ENCODE peak calls at places on chromosome 2, in seven cellular contexts. V is Peyer's patch, F is transverse colon, E is left lung, X is MM.1S, Y is endodermal cell, K is GM23338. T is an unnamed sample.

GRCh38 chr2:198852248-198852647 is 605.5 kb downstream of the SATB2 start:
- DNase-seq in K (no peak), Y (no peak), F (no peak), X (no peak), V (no peak), E (no peak), T (no peak)

GRCh38 chr2:237540823-237541222 is 25.6 kb upstream of the PRLH start:
- DNase-seq in F (peak; percentile 74), X (no peak), V (no peak), K (no peak), Y (no peak), E (no peak), T (no peak)

GRCh38 chr2:128543036-128543435 is 224.4 kb upstream of the HS6ST1 start:
- DNase-seq in E (no peak), V (no peak), K (no peak), Y (no peak), X (no peak), F (no peak), T (no peak)

GRCh38 chr2:7792031-7792651 is 874.9 kb downstream of the RNF144A start:
- DNase-seq in E (no peak), X (no peak), Y (no peak), V (no peak), F (peak; percentile 17), K (no peak), T (no peak)

GRCh38 chr2:241857572-241858121 is 1.0 kb downstream of the PDCD1 start:
- DNase-seq in K (no peak), X (no peak), E (peak; percentile 59), F (no peak), V (no peak), Y (no peak), T (no peak)

GRCh38 chr2:150046211-150046610 is 441.3 kb downstream of the RND3 start:
- DNase-seq in V (no peak), X (no peak), E (no peak), F (no peak), K (no peak), Y (no peak), T (no peak)

GRCh38 chr2:223086360-223086981 is 34.5 kb downstream of the KCNE4 start:
- DNase-seq in K (no peak), X (no peak), E (no peak), F (no peak), Y (no peak), V (no peak), T (no peak)

GRCh38 chr2:161316686-161317085 is 8.5 kb downstream of the PSMD14 start:
- DNase-seq in V (no peak), F (no peak), Y (no peak), E (no peak), X (no peak), K (no peak), T (no peak)

GRCh38 chr2:29706171-29706690 is 215.2 kb downstream of the ALK start:
- DNase-seq in V (no peak), E (no peak), X (no peak), F (no peak), Y (no peak), K (no peak), T (no peak)

GRCh38 chr2:355773-356172 is 67.9 kb upstream of the ALKAL2 start:
- DNase-seq in X (no peak), E (no peak), V (no peak), Y (no peak), K (no peak), F (no peak), T (no peak)
- TF ChIP-seq CTCF in X (no peak), E (no peak), V (no peak), Y (no peak), K (no peak), F (no peak), T (no peak)

GRCh38 chr2:173750831-173751230 is 214.3 kb downstream of the SP3 start:
- DNase-seq in X (no peak), Y (no peak), V (no peak), K (no peak), F (no peak), E (no peak), T (no peak)
- H3K27me3 ChIP-seq in X (no peaks in the 10 kb centered on the region), Y (no peaks in the 10 kb centered on the region), V (no peaks in the 10 kb centered on the region), K (no peaks in the 10 kb centered on the region), F (no peaks in the 10 kb centered on the region), E (peaks cover 8% of the 10 kb centered on the region), T (no peaks in the 10 kb centered on the region)

DNA sequence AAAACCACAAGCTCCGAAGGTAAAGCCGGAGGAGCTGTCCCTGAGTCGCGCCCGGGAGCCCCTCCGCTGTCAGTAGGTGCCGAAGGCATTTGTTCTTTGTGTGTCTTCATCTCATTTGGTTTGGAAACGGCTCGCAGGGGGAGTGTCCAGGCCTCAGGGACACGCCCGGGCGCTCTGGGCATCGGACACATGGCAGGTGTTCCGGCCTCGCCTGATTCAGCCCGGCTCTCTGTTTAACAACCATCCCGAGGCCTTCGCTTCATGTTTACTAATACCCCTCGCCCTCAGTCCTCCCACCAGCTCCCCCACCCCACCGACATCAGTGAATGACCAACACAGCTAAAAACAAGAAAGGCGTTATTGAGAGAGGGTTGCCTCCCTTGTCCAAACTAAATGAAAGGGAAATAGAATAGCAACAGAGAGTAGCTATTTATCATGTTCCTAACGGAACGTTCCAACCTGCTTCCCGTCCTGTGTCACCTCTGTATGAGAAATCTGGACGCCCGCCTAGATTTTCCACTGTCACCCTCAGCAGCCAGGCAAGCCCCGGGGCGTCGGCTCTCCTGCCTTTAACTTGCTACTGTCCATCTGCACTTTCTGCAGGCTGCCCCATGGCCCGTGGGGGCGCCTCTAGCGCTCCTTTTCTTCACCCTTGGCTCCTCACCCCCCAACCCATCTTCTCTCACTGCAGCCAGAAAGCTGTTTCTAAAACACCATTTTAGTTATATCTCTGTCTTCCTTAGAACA is 73.9 kb downstream of the MYCN start:
- DNase-seq in K (peak; percentile 33), X (peak; percentile 45), E (no peak), Y (no peak), F (peak; percentile 55), V (no peak), T (no peak)
- TF ChIP-seq CTCF in K (peak; percentile 24), X (no peak), E (no peak), Y (peak; percentile 41), F (no peak), V (no peak), T (no peak)

DNA sequence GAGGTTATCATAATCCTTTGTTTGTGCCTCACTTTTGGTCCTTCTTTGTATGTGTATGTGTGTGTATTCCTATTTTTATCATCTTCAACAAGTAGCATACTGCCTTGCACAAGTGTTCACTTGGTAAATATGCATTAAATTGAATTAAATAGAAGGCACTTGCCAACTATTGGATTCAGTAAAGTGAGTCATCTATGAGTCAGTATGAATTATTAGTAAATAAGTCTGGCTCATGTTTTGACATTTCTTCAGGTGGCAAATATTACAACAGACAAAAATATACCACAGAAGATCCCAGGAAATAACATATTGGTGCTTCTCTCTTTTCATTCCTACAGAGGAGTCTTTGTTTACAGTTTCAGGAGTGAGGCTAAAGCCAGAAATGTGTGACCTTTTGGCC is 84.1 kb downstream of the CDK15 start:
- DNase-seq in X (no peak), F (no peak), K (no peak), E (no peak), Y (no peak), V (no peak), T (no peak)
- H3K27me3 ChIP-seq in X (no peaks in the 10 kb centered on the region), F (no peaks in the 10 kb centered on the region), K (no peaks in the 10 kb centered on the region), E (peaks cover 27% of the 10 kb centered on the region), Y (no peaks in the 10 kb centered on the region), V (no peaks in the 10 kb centered on the region), T (no peaks in the 10 kb centered on the region)

DNA sequence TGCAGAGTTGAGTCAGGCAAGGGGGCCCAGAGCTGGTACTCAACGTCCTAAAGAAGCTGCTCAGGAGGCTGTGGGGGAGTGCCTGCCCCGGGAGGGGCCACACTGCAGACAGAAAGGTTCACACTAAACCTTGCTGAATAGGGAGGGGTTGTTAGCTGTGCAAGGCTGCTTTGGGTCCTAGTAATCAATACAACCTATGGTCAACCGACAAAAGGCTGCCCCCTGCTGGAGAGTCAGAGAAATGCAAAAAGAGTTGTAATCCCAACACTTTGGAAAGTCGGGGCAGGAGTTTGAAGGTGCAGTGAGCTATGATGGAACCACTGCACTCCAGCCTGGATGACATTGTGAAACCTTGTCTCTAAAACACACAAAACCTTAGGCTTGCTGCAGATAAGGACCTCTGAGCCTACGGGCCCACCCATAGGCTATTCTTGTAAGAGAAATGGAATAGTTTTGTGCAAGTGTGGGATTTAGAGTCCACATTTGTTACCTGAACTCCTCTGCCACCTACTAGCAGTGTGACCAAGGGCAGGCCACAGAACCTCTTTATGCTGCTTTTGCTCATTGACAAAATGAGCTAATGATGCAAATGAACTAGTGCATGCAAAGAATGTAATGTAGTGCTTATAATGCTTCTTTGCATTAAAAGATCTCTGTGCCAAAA is 81.5 kb downstream of the PRPF40A start:
- DNase-seq in K (peak; percentile 87), Y (peak; percentile 90), X (peak; percentile 51), F (peak; percentile 69), V (peak; percentile 52), E (no peak), T (peak; percentile 68)
- TF ChIP-seq CTCF in K (peak; percentile 87), Y (peak; percentile 94), X (peak; percentile 83), F (peak; percentile 81), V (peak; percentile 83), E (peak; percentile 76), T (peak; percentile 86)

DNA sequence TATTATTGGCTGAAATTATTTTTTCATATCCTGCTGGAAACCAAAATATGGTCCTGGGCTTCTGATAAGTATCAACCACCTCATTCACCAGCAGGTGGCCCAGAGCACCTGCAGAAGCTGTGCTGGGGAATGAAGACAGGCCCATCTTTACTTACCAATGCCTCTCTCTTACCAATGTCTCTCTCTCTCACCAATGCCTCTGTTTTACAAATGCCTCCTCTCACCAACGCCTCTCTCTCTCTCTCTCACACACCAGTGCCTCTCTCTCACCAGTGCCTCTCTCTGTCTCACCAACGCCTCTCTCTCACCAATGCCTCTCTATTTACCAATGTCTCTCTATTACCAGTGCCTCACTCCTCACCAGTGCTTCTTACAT is 2.3 kb upstream of the MAL start:
- DNase-seq in Y (no peak), E (no peak), V (peak; percentile 47), X (peak; percentile 51), K (no peak), F (no peak), T (no peak)
- H3K27me3 ChIP-seq in Y (peaks cover 67% of the 10 kb centered on the region), E (peaks cover 68% of the 10 kb centered on the region), V (peaks cover 31% of the 10 kb centered on the region), X (peaks cover 4% of the 10 kb centered on the region), K (peaks cover 64% of the 10 kb centered on the region), F (peaks cover 59% of the 10 kb centered on the region), T (peaks cover 57% of the 10 kb centered on the region)

T was measured in A673.